ENCODE peak calls at places on chromosomes 4 and X, in eight cellular contexts. B, P, E, S, R, F, N and D are unnamed samples.

GRCh38 chr4:187887886-187888285 is 107.7 kb upstream of the ZFP42 start:
- DNase-seq in F (no peak), S (no peak), N (no peak), P (no peak), E (no peak), R (no peak), B (no peak), D (no peak)

GRCh38 chr4:148061795-148062194 is 329.9 kb downstream of the ARHGAP10 start:
- DNase-seq in F (no peak), R (no peak), S (no peak), B (no peak), N (no peak), P (no peak), E (no peak), D (no peak)

GRCh38 chr4:86569103-86569870 is 24.8 kb upstream of the PTPN13 start:
- DNase-seq in E (no peak), S (no peak), P (no peak), N (no peak), F (no peak), B (no peak), R (no peak), D (no peak)

GRCh38 chr4:112560084-112560483 is 44.1 kb upstream of the NEUROG2 start:
- DNase-seq in N (no peak), F (no peak), B (no peak), E (no peak), S (no peak), P (no peak), R (no peak), D (no peak)

GRCh38 chr4:159103406-159104131 is 690 bp downstream of the RAPGEF2 start:
- DNase-seq in E (peak), N (peak), R (peak), S (peak), P (peak), F (peak), B (no peak), D (peak)

GRCh38 chr4:46909078-46909477 is at the start of gene COX7B2:
- DNase-seq in P (no peak), E (no peak), N (no peak), R (no peak), B (no peak), S (no peak), F (no peak), D (no peak)

GRCh38 chr4:174702974-174703478 is 126.0 kb downstream of the GLRA3 start:
- DNase-seq in E (no peak), S (no peak), P (no peak), F (no peak), B (no peak), R (peak), N (no peak), D (no peak)

GRCh38 chr4:7812921-7813320 is 126.7 kb downstream of the AFAP1 start:
- DNase-seq in S (no peak), B (no peak), R (no peak), P (no peak), E (no peak), F (no peak), N (no peak), D (no peak)

GRCh38 chrX:136689441-136689840 is 41.5 kb downstream of the CD40LG start:
- DNase-seq in F (no peak), R (peak), E (no peak), N (no peak), P (no peak), B (no peak), S (no peak), D (peak)

GRCh38 chr4:42673084-42673429 is 16.2 kb upstream of the ATP8A1 start:
- DNase-seq in B (no peak), N (peak), P (peak), R (peak), F (peak), S (no peak), E (no peak), D (no peak)

GRCh38 chr4:158670975-158671664 is 567 bp downstream of the C4orf46 start:
- DNase-seq in R (peak), S (peak), B (peak), E (peak), N (peak), F (peak), P (peak), D (peak)

GRCh38 chr4:130985371-130985770 is 1889.4 kb downstream of the C4orf33 start:
- DNase-seq in N (no peak), B (no peak), R (peak), P (no peak), E (no peak), F (no peak), S (no peak), D (no peak)

GRCh38 chrX:44971674-44972073 is 98.7 kb downstream of the KDM6A start:
- DNase-seq in N (no peak), R (no peak), E (no peak), P (no peak), F (no peak), S (no peak), B (no peak), D (no peak)

GRCh38 chr4:44145868-44146267 is 302.7 kb downstream of the KCTD8 start:
- DNase-seq in P (no peak), R (peak), S (no peak), E (no peak), N (peak), F (no peak), B (no peak), D (no peak)

GRCh38 chr4:87317527-87317926 is 5.2 kb downstream of the HSD17B13 start:
- DNase-seq in R (peak), N (peak), P (no peak), E (no peak), S (no peak), B (no peak), F (no peak), D (no peak)

GRCh38 chr4:118284169-118284568 is 68.6 kb downstream of the PRSS12 start:
- DNase-seq in R (no peak), B (no peak), N (no peak), P (no peak), E (no peak), S (no peak), F (no peak), D (no peak)

GRCh38 chr4:155889036-155889793 is 14.3 kb upstream of the TDO2 start:
- DNase-seq in E (no peak), R (peak), B (no peak), P (no peak), N (peak), F (no peak), S (no peak), D (no peak)

GRCh38 chr4:105951198-105951597 is 55.9 kb downstream of the NPNT start:
- DNase-seq in B (no peak), F (no peak), P (no peak), S (no peak), E (no peak), R (peak), N (no peak), D (no peak)

GRCh38 chr4:53151489-53151788 is 214.4 kb downstream of the SCFD2 start:
- DNase-seq in P (no peak), E (no peak), B (no peak), R (no peak), S (no peak), F (no peak), N (no peak), D (no peak)

GRCh38 chr4:26206339-26206738 is 114.5 kb upstream of the RBPJ start:
- DNase-seq in P (no peak), F (peak), R (peak), B (no peak), N (no peak), S (no peak), E (no peak), D (no peak)

GRCh38 chr4:88827442-88827841 is 129.8 kb upstream of the NAP1L5 start:
- DNase-seq in F (no peak), N (peak), P (no peak), B (no peak), S (no peak), R (no peak), E (no peak), D (no peak)

GRCh38 chr4:140426610-140427103 is 791 bp downstream of the CLGN start:
- DNase-seq in B (no peak), E (no peak), P (peak), R (no peak), S (no peak), N (no peak), F (peak), D (no peak)

GRCh38 chr4:12179264-12179616 is 750.5 kb upstream of the HS3ST1 start:
- DNase-seq in B (no peak), F (peak), S (no peak), P (peak), R (no peak), E (no peak), N (no peak), D (no peak)

GRCh38 chr4:188986271-188986689 is 847.0 kb downstream of the TRIML1 start:
- DNase-seq in N (peak), E (no peak), B (no peak), F (no peak), P (no peak), R (peak), S (no peak), D (no peak)

GRCh38 chr4:1248262-1249147 is at the start of gene CTBP1:
- DNase-seq in S (peak), B (peak), R (peak), P (peak), F (peak), N (peak), E (peak), D (peak)

GRCh38 chrX:100413231-100413630 is 3.2 kb upstream of the PCDH19 start:
- DNase-seq in E (no peak), N (peak), P (peak), F (no peak), B (no peak), S (no peak), R (peak), D (peak)

GRCh38 chrX:11530621-11531020 is 135.1 kb downstream of the ARHGAP6 start:
- DNase-seq in P (no peak), B (no peak), N (no peak), S (no peak), F (no peak), R (peak), E (no peak), D (no peak)

GRCh38 chr4:170772429-170772828 is 682.7 kb upstream of the AADAT start:
- DNase-seq in P (no peak), S (no peak), R (no peak), N (no peak), E (no peak), F (no peak), B (no peak), D (no peak)

GRCh38 chr4:8346838-8347605 is 77.5 kb downstream of the HTRA3 start:
- DNase-seq in B (no peak), P (no peak), R (no peak), S (no peak), E (no peak), N (no peak), F (no peak), D (no peak)

GRCh38 chr4:189305500-189305899 is 635.2 kb upstream of the FRG1 start:
- DNase-seq in N (no peak), R (no peak), B (no peak), E (no peak), P (no peak), F (no peak), S (no peak), D (no peak)

GRCh38 chr4:39978904-39979303 is 1.2 kb upstream of the PDS5A start:
- DNase-seq in E (no peak), R (no peak), S (no peak), N (no peak), P (no peak), F (no peak), B (no peak), D (no peak)

GRCh38 chr4:52552778-52553177 is 106.3 kb downstream of the USP46 start:
- DNase-seq in S (no peak), B (no peak), E (no peak), P (no peak), F (no peak), N (no peak), R (no peak), D (no peak)

GRCh38 chrX:11619426-11619825 is 46.3 kb downstream of the ARHGAP6 start:
- DNase-seq in R (peak), F (no peak), N (peak), P (no peak), B (no peak), E (no peak), S (no peak), D (no peak)

GRCh38 chr4:147110968-147111367 is 165.3 kb upstream of the TTC29 start:
- DNase-seq in F (no peak), P (no peak), S (no peak), N (peak), R (peak), B (no peak), E (no peak), D (no peak)

GRCh38 chr4:160810415-160810814 is 1353.4 kb downstream of the FSTL5 start:
- DNase-seq in R (no peak), N (no peak), E (no peak), F (no peak), B (no peak), P (no peak), S (no peak), D (no peak)

GRCh38 chr4:158814207-158814606 is 45.4 kb downstream of the FNIP2 start:
- DNase-seq in E (no peak), N (no peak), R (no peak), F (no peak), P (no peak), B (no peak), S (no peak), D (no peak)